ENCODE peak calls at places on chromosomes 11 and 22, in four cellular contexts. One of them, this sample, is unnamed.
A peak's percentile ranks its signal among the peaks of the same experiment; 100 is the strongest.

GRCh38 chr11:104327864-104328513 is 164.0 kb upstream of the PDGFD start:
- ATAC-seq in Panc1: no peak
- ATAC-seq in HCT116: no peak
- ATAC-seq in GM23338: no peak
- ATAC-seq in this sample: no peak

GRCh38 chr11:64086263-64086938 is 50.7 kb downstream of the FLRT1 start:
- ATAC-seq in Panc1: no peak
- ATAC-seq in HCT116: no peak
- ATAC-seq in GM23338: no peak
- ATAC-seq in this sample: peak; percentile 67

GRCh38 chr11:35478411-35479139 is 46.8 kb downstream of the PAMR1 start:
- ATAC-seq in Panc1: no peak
- ATAC-seq in HCT116: no peak
- ATAC-seq in GM23338: peak; percentile 48
- ATAC-seq in this sample: no peak

GRCh38 chr11:8671242-8671641 is 11.2 kb downstream of the TRIM66 start:
- ATAC-seq in Panc1: peak; percentile 81
- ATAC-seq in HCT116: peak; percentile 44
- ATAC-seq in GM23338: peak; percentile 97
- ATAC-seq in this sample: peak; percentile 90

GRCh38 chr11:10294289-10294953 is 402 bp upstream of the SBF2 start:
- ATAC-seq in Panc1: peak; percentile 36
- ATAC-seq in HCT116: peak; percentile 23
- ATAC-seq in GM23338: peak; percentile 45
- ATAC-seq in this sample: peak; percentile 52

GRCh38 chr11:96038046-96038445 is 114.1 kb upstream of the MTMR2 start:
- ATAC-seq in Panc1: no peak
- ATAC-seq in HCT116: no peak
- ATAC-seq in GM23338: no peak
- ATAC-seq in this sample: no peak

GRCh38 chr22:36398602-36399472 is 11.1 kb upstream of the MYH9 start:
- ATAC-seq in Panc1: no peak
- ATAC-seq in HCT116: peak; percentile 6
- ATAC-seq in GM23338: no peak
- ATAC-seq in this sample: no peak

GRCh38 chr11:8765294-8765693 is 82.7 kb downstream of the RPL27A start:
- ATAC-seq in Panc1: no peak
- ATAC-seq in HCT116: no peak
- ATAC-seq in GM23338: no peak
- ATAC-seq in this sample: no peak

GRCh38 chr11:112297248-112297866 is 36.7 kb upstream of the PLET1 start:
- ATAC-seq in Panc1: no peak
- ATAC-seq in HCT116: no peak
- ATAC-seq in GM23338: no peak
- ATAC-seq in this sample: no peak

GRCh38 chr11:117796456-117797428 is at the start of gene DSCAML1:
- ATAC-seq in Panc1: peak; percentile 79
- ATAC-seq in HCT116: no peak
- ATAC-seq in GM23338: peak; percentile 78
- ATAC-seq in this sample: peak; percentile 78

GRCh38 chr11:15117751-15118150 is 3.0 kb downstream of the INSC start:
- ATAC-seq in Panc1: no peak
- ATAC-seq in HCT116: no peak
- ATAC-seq in GM23338: no peak
- ATAC-seq in this sample: no peak

GRCh38 chr11:76739798-76740197 is 43.4 kb upstream of the TSKU start:
- ATAC-seq in Panc1: no peak
- ATAC-seq in HCT116: no peak
- ATAC-seq in GM23338: no peak
- ATAC-seq in this sample: no peak

GRCh38 chr22:49951001-49951677 is 9.4 kb upstream of the PIM3 start:
- ATAC-seq in Panc1: no peak
- ATAC-seq in HCT116: peak; percentile 17
- ATAC-seq in GM23338: no peak
- ATAC-seq in this sample: no peak

GRCh38 chr11:30919389-30920172 is 333.4 kb upstream of the MPPED2 start:
- ATAC-seq in Panc1: no peak
- ATAC-seq in HCT116: no peak
- ATAC-seq in GM23338: no peak
- ATAC-seq in this sample: no peak

GRCh38 chr11:7488681-7489080 is 3.4 kb downstream of the OLFML1 start:
- ATAC-seq in Panc1: no peak
- ATAC-seq in HCT116: no peak
- ATAC-seq in GM23338: no peak
- ATAC-seq in this sample: no peak

GRCh38 chr11:120298461-120298860 is 26.6 kb upstream of the TLCD5 start:
- ATAC-seq in Panc1: no peak
- ATAC-seq in HCT116: no peak
- ATAC-seq in GM23338: no peak
- ATAC-seq in this sample: no peak

GRCh38 chr11:14539867-14540475 is 19.8 kb upstream of the PSMA1 start:
- ATAC-seq in Panc1: peak; percentile 72
- ATAC-seq in HCT116: no peak
- ATAC-seq in GM23338: peak; percentile 69
- ATAC-seq in this sample: peak; percentile 26

GRCh38 chr11:942853-943252 is 17.2 kb downstream of the AP2A2 start:
- ATAC-seq in Panc1: no peak
- ATAC-seq in HCT116: no peak
- ATAC-seq in GM23338: no peak
- ATAC-seq in this sample: no peak

GRCh38 chr11:86681039-86681745 is 8.8 kb upstream of the ME3 start:
- ATAC-seq in Panc1: no peak
- ATAC-seq in HCT116: no peak
- ATAC-seq in GM23338: no peak
- ATAC-seq in this sample: no peak

GRCh38 chr22:50723991-50724390 is 14.0 kb upstream of the ACR start:
- ATAC-seq in Panc1: no peak
- ATAC-seq in HCT116: no peak
- ATAC-seq in GM23338: no peak
- ATAC-seq in this sample: no peak

GRCh38 chr11:123407124-123407995 is 22.7 kb upstream of the GRAMD1B start:
- ATAC-seq in Panc1: peak; percentile 93
- ATAC-seq in HCT116: peak; percentile 97
- ATAC-seq in GM23338: peak; percentile 88
- ATAC-seq in this sample: no peak

GRCh38 chr11:132772712-132773545 is 759.4 kb downstream of the OPCML start:
- ATAC-seq in Panc1: no peak
- ATAC-seq in HCT116: no peak
- ATAC-seq in GM23338: peak; percentile 50
- ATAC-seq in this sample: no peak

DNA sequence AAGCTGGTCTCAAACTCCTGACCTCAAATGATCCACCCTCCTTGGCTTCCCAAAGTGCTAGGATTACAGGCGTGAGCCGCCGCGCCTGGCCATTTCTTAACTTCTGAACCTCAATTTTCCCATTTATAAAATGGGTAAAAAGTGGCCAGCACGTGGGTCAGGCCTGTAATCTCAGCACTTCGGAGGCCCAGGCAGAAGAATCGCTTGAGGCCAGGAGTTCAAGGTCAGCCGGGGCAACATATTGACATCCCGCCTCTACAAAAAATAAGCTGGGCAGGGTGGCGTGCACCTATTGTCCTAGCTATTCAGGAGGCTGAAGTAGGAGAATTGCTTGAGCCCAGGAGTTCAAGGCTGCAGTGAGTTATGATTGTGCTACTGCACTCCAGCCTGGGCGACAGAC is 6.5 kb upstream of the DDX6 start:
- ATAC-seq in Panc1: no peak
- ATAC-seq in HCT116: no peak
- ATAC-seq in GM23338: no peak
- ATAC-seq in this sample: no peak
- TF ChIP-seq CTCF in Panc1: no peak
- TF ChIP-seq CTCF in HCT116: no peak
- TF ChIP-seq CTCF in GM23338: no peak
- TF ChIP-seq CTCF in this sample: no peak

GRCh38 chr22:17563936-17564391 is 666 bp downstream of the SLC25A18 start:
- ATAC-seq in Panc1: no peak
- ATAC-seq in HCT116: no peak
- ATAC-seq in GM23338: peak; percentile 11
- ATAC-seq in this sample: peak; percentile 81

GRCh38 chr22:17569971-17570511 is 6.7 kb downstream of the SLC25A18 start:
- ATAC-seq in Panc1: peak; percentile 29
- ATAC-seq in HCT116: no peak
- ATAC-seq in GM23338: peak; percentile 13
- ATAC-seq in this sample: no peak

GRCh38 chr22:17566776-17567175 is 3.5 kb downstream of the SLC25A18 start:
- ATAC-seq in Panc1: no peak
- ATAC-seq in HCT116: no peak
- ATAC-seq in GM23338: no peak
- ATAC-seq in this sample: no peak

GRCh38 chr22:17562906-17563870 is at the start of gene SLC25A18:
- ATAC-seq in Panc1: peak; percentile 64
- ATAC-seq in HCT116: no peak
- ATAC-seq in GM23338: peak; percentile 79
- ATAC-seq in this sample: peak; percentile 65

DNA sequence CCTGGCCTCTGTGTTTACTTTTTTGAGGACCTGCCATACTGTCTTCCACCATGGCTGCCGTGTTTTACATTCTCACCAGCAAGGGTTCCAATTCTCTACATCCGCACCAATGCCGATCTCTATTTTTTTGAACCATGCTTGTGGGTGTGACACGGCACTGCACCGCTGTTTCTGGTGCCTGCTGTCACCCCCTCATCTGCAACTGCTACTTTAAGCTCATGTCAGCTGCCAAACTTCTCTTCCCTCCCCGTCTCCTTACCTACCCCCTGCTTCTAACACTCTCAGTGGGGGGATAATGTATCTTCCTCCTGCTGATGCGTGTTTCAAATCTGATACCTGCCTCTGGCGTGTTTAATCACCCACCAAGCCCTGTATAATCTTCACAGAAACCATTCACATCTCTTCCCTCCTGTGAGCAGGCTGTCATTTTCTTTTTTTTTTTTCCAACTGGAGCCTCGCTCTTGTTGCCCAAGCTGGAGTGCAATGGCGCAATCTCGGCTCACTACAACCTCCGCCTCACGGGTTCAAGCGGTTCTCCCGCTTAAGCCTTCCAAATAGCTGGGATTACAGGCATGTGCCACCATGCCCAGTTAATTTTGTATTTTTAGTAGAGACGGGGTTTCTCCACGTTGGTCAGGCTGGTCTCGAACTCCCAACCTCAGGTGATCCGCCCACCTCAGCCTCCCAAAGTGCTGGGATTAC is 2.8 kb downstream of the SLC25A18 start:
- ATAC-seq in Panc1: no peak
- ATAC-seq in HCT116: no peak
- ATAC-seq in GM23338: no peak
- ATAC-seq in this sample: no peak
- TF ChIP-seq POLR2AphosphoS5 in Panc1: no peak
- TF ChIP-seq POLR2AphosphoS5 in HCT116: no peak
- TF ChIP-seq POLR2AphosphoS5 in GM23338: no peak
- TF ChIP-seq POLR2AphosphoS5 in this sample: no peak

DNA sequence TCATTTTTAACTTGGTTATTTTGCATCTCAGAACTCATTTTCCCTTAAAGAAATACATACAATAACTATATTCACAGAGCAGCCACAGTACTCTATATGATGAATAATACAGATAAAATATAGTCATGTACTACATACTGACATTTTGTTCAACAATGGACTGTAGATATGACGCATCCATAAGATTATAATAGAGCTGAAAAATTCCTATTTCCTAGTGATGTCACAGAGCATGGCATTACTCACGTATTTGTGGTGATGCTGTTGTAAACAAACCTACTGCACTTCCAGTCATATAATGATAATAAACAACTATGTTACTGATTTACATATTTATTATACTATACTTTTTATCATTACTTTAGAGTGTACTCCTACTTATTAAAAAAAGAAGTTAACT is 38.7 kb downstream of the NARS2 start:
- ATAC-seq in Panc1: no peak
- ATAC-seq in HCT116: no peak
- ATAC-seq in GM23338: no peak
- ATAC-seq in this sample: no peak
- H3K36me3 ChIP-seq in Panc1: no peaks in the 10 kb centered on the region
- H3K36me3 ChIP-seq in HCT116: no peaks in the 10 kb centered on the region
- H3K36me3 ChIP-seq in GM23338: no peaks in the 10 kb centered on the region
- H3K36me3 ChIP-seq in this sample: no peaks in the 10 kb centered on the region

GRCh38 chr11:119100246-119100959 is 1.2 kb downstream of the DPAGT1 start:
- ATAC-seq in Panc1: no peak
- ATAC-seq in HCT116: peak; percentile 3
- ATAC-seq in GM23338: peak; percentile 0
- ATAC-seq in this sample: no peak
- TF ChIP-seq CTCF in Panc1: peak; percentile 88
- TF ChIP-seq CTCF in HCT116: peak; percentile 63
- TF ChIP-seq CTCF in GM23338: peak; percentile 55
- TF ChIP-seq CTCF in this sample: no peak

DNA sequence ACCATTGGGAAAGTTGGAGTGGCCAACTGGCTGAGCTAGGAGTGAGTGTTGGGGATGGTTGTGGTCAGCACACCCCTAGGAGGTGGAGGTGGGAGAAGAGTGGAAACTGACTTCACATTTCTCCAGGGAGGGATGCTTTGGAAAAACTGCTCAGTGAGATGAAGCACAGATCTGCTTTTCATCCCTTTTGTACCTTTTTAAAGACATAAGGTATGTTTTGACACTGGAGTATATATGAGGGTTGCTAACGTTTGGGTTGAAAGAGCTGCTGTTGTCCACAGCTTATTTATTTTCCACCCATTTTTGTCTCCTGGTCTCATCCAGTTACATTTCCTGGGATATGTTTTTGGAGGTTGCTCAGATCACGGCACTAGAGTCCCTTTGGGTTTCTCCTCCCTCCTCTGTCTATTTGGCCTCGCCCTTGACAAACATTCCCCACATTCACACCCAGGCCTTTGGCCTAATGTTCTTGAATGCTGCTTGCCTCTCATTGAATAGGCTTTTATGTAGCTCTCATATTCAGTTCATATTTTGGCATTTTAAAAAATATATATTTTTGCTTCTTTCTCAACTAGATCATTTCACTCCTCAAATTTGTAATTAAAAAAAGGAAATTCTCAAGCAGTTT is 8.3 kb downstream of the SREBF2 start:
- ATAC-seq in Panc1: no peak
- ATAC-seq in HCT116: peak; percentile 46
- ATAC-seq in GM23338: no peak
- ATAC-seq in this sample: no peak
- TF ChIP-seq POLR2AphosphoS5 in Panc1: no peak
- TF ChIP-seq POLR2AphosphoS5 in HCT116: no peak
- TF ChIP-seq POLR2AphosphoS5 in GM23338: no peak
- TF ChIP-seq POLR2AphosphoS5 in this sample: no peak

GRCh38 chr11:122075016-122075415 is 41.0 kb downstream of the BLID start:
- ATAC-seq in Panc1: no peak
- ATAC-seq in HCT116: no peak
- ATAC-seq in GM23338: no peak
- ATAC-seq in this sample: no peak

GRCh38 chr11:122081073-122081472 is 34.9 kb downstream of the BLID start:
- ATAC-seq in Panc1: no peak
- ATAC-seq in HCT116: no peak
- ATAC-seq in GM23338: no peak
- ATAC-seq in this sample: no peak

GRCh38 chr11:122074022-122074421 is 42.0 kb downstream of the BLID start:
- ATAC-seq in Panc1: no peak
- ATAC-seq in HCT116: no peak
- ATAC-seq in GM23338: no peak
- ATAC-seq in this sample: no peak

GRCh38 chr11:122077459-122077858 is 38.6 kb downstream of the BLID start:
- ATAC-seq in Panc1: no peak
- ATAC-seq in HCT116: no peak
- ATAC-seq in GM23338: no peak
- ATAC-seq in this sample: no peak

GRCh38 chr11:122076721-122077120 is 39.3 kb downstream of the BLID start:
- ATAC-seq in Panc1: no peak
- ATAC-seq in HCT116: no peak
- ATAC-seq in GM23338: no peak
- ATAC-seq in this sample: no peak
- H3K36me3 ChIP-seq in Panc1: no peaks in the 10 kb centered on the region
- H3K36me3 ChIP-seq in HCT116: no peaks in the 10 kb centered on the region
- H3K36me3 ChIP-seq in GM23338: no peaks in the 10 kb centered on the region
- H3K36me3 ChIP-seq in this sample: no peaks in the 10 kb centered on the region